ENCODE peak calls at places on chromosomes 3 and 15, in ten cellular contexts. W is transverse colon, X is spleen, D is HL-60, Z is sigmoid colon, T is breast epithelium, N is GM23338, P is K562, E is esophagus muscularis mucosa, L is stomach. H is an unnamed sample.

GRCh38 chr15:77964193-77964592 is 113.3 kb downstream of the TBC1D2B start:
- DNase-seq in T (no peak), X (no peak), W (no peak), E (no peak), N (no peak), Z (no peak), P (no peak), L (no peak), D (no peak), H (no peak)

GRCh38 chr15:70033529-70034140 is 64.1 kb downstream of the TLE3 start:
- DNase-seq in D (no peak), T (no peak), W (no peak), L (no peak), Z (peak; percentile 64), X (peak; percentile 70), N (no peak), P (no peak), E (no peak), H (no peak)

GRCh38 chr15:69861331-69862171 is 236.2 kb downstream of the TLE3 start:
- DNase-seq in W (no peak), E (no peak), X (peak; percentile 7), T (no peak), N (no peak), D (no peak), Z (no peak), P (no peak), L (no peak), H (no peak)

GRCh38 chr15:51390239-51390931 is 48.9 kb downstream of the GLDN start:
- DNase-seq in P (no peak), E (no peak), W (no peak), D (no peak), Z (no peak), T (no peak), N (no peak), L (no peak), X (no peak), H (no peak)

GRCh38 chr15:82165948-82166376 is 96.6 kb downstream of the EFL1 start:
- DNase-seq in E (no peak), P (no peak), L (no peak), D (no peak), N (no peak), Z (no peak), T (no peak), W (no peak), X (no peak), H (no peak)

GRCh38 chr3:108001457-108001856 is 89.4 kb downstream of the CD47 start:
- DNase-seq in X (no peak), P (no peak), E (no peak), W (peak; percentile 67), Z (no peak), D (peak; percentile 49), L (no peak), N (no peak), T (no peak), H (no peak)

GRCh38 chr3:129013491-129013891 is 12.4 kb downstream of the EFCC1 start:
- DNase-seq in Z (no peak), D (no peak), X (no peak), W (no peak), L (no peak), N (peak; percentile 55), T (no peak), E (no peak), P (peak; percentile 77), H (no peak)

GRCh38 chr3:106299300-106300098 is 430.7 kb upstream of the CBLB start:
- DNase-seq in P (no peak), T (no peak), L (no peak), Z (no peak), E (no peak), X (no peak), D (no peak), N (no peak), W (no peak), H (no peak)

GRCh38 chr3:65398953-65399352 is 639.8 kb downstream of the MAGI1 start:
- DNase-seq in T (no peak), L (no peak), E (no peak), D (no peak), Z (no peak), W (no peak), P (no peak), N (no peak), X (no peak), H (no peak)

GRCh38 chr3:9901967-9902366 is 681 bp upstream of the IL17RE start:
- DNase-seq in D (peak; percentile 76), W (no peak), P (no peak), E (no peak), Z (no peak), X (peak; percentile 64), L (no peak), T (no peak), N (no peak), H (no peak)

GRCh38 chr3:52854013-52854412 is 19.2 kb upstream of the MUSTN1 start:
- DNase-seq in P (no peak), L (no peak), N (peak; percentile 69), T (no peak), X (no peak), E (no peak), D (no peak), Z (no peak), W (no peak), H (no peak)

GRCh38 chr3:195859061-195859845 is 47.5 kb upstream of the MUC4 start:
- DNase-seq in E (peak; percentile 96), L (peak; percentile 78), N (peak; percentile 89), X (peak; percentile 87), D (peak; percentile 53), T (peak; percentile 72), P (peak; percentile 83), W (peak; percentile 78), Z (peak; percentile 83), H (peak; percentile 55)

GRCh38 chr3:177725165-177725564 is 527.9 kb upstream of the TBL1XR1 start:
- DNase-seq in N (no peak), E (no peak), T (no peak), P (no peak), D (peak; percentile 49), Z (no peak), L (no peak), W (no peak), X (no peak), H (no peak)

GRCh38 chr3:196440041-196440537 is 7.9 kb upstream of the UBXN7 start:
- DNase-seq in P (no peak), W (no peak), L (no peak), N (no peak), Z (no peak), T (no peak), X (no peak), D (no peak), E (no peak), H (no peak)

DNA sequence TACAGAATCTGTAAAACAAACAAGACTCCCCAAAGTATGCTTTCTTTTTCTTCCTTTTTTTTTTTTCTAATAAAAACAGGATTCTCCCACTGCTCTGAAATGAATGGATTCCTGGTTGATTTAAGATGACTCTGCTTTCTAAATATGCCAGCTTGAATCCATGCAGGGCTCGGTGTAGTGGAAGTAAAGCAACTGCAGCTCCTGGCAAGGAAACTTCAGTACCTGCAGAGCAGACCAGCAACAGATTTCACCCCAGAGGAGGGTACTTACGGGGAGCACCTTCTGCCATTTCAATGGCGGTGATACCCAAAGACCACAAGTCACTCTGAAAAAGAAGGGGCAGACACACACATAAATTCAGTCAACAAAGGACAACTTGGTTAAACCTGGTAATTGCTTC is 150.5 kb upstream of the SLC2A2 start:
- DNase-seq in T (no peak), N (no peak), E (peak; percentile 62), W (no peak), Z (no peak), P (no peak), X (no peak), D (no peak), L (no peak), H (no peak)
- H3K27ac ChIP-seq in T (no peak overlapping the region), N (no peak overlapping the region), E (no peak overlapping the region), W (no peak overlapping the region), Z (no peak overlapping the region), P (no peak overlapping the region), X (no peak overlapping the region), D (no peak overlapping the region), L (no peak overlapping the region), H (no peak overlapping the region)

DNA sequence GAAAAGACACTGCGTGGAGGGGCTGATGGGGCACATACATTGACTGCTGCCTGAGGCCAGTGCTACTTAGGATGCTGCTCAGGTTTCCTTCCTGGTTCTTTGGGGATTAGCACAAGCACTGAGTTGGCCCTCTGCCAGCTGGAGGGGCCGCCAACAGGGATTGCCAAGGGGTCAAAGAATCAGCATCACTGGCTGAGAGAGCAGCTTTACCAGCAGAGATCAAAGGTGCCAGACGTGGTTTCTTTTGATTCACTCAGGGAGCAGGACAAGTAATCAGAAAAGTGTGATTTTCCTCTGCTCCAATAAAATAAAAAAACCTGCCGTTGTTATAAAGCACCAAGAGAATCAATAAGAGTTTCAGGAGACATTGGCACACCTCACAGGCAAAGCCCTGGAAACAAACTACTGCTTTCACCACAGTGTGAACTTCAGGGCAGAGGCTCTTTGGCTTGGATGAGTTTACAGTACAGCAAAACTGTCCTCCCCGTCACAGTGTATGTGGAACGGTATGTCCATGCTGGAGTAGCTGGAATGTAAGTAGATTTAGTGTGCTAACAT is 45.8 kb upstream of the FSIP1 start:
- DNase-seq in T (no peak), D (no peak), N (no peak), E (no peak), P (no peak), W (peak; percentile 40), Z (no peak), X (no peak), L (no peak), H (no peak)
- TF ChIP-seq POLR2AphosphoS5 in T (no peak), D (no peak), N (no peak), E (peak; percentile 87), P (no peak), W (peak; percentile 81), Z (peak; percentile 86), X (no peak), L (peak; percentile 64), H (no peak)

DNA sequence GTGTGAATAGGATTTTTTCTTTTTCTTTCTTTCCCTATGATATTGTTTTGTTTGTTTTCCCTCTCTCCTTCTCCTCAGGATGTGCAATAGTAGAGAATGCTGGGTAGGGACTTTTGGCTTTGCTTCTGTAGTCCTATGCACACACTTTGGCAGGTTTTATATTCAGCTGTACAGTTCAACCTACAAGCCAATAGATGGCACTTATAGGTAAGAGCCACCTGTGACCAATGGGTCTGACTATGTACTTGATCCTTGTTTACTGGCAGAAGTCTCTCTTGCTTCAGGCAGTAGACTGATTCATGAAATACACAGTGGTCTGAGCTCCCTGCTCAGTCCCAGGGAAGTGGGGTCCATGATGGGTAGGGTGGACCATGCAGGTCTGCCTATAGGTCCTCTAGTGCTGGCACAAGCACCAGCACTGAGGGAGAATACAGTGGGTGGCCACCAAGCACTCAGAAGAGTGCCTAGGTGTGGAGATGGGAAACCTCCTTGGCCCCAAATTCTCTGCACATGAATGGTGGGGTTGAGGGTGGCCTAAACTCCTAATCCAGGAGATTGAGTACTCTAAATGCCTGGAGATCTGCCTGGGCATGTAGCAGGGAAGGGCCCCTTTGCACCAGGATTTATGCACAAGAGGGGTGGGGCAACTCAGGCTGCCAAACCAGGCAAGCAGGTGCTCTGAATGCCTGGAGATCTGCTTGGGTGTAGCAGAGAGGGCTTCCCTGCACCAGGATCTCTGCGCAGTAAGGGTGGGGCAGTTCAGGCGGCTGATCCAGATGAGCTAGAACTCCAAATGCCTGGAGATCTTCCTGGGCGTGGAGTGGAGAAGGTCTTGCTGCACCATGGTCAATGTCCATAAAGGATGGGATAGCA is 176.1 kb downstream of the DOCK3 start:
- DNase-seq in L (no peak), N (no peak), X (no peak), T (no peak), E (no peak), W (no peak), D (no peak), Z (no peak), P (no peak), H (no peak)
- H3K27ac ChIP-seq in L (no peak overlapping the region), N (no peak overlapping the region), X (no peak overlapping the region), T (no peak overlapping the region), E (no peak overlapping the region), W (no peak overlapping the region), D (no peak overlapping the region), Z (no peak overlapping the region), P (no peak overlapping the region), H (no peak overlapping the region)

GRCh38 chr3:96813134-96813819 is 1.1 kb upstream of the EPHA6 start:
- DNase-seq in L (peak; percentile 62), D (peak; percentile 69), W (peak; percentile 61), P (no peak), T (peak; percentile 45), E (no peak), N (peak; percentile 93), Z (peak; percentile 89), X (peak; percentile 81), H (no peak)
- TF ChIP-seq POLR2AphosphoS5 in L (no peak), D (no peak), W (no peak), P (no peak), T (no peak), E (no peak), N (no peak), Z (peak; percentile 12), X (no peak), H (no peak)

H was measured in Panc1.